ENCODE peak calls at places on chromosomes 3 and 15, in four cellular contexts. J is NCI-H2171, F is mesothelial cell of epicardium, A is sciatic nerve. V is an unnamed sample.

GRCh38 chr3:131658115-131658514 is 155.3 kb upstream of the MRPL3 start:
- DNase-seq in J (no peak), F (no peak), A (no peak), V (no peak)

GRCh38 chr3:78887608-78888011 is 880.2 kb downstream of the ROBO1 start:
- DNase-seq in J (no peak), F (no peak), A (no peak), V (no peak)

GRCh38 chr3:45199837-45200648 is 26.0 kb downstream of the TMEM158 start:
- DNase-seq in J (no peak), F (no peak), A (no peak), V (no peak)

GRCh38 chr15:96121521-96121920 is 209.0 kb upstream of the NR2F2 start:
- DNase-seq in J (no peak), F (no peak), A (no peak), V (no peak)

GRCh38 chr15:99592135-99592845 is 26.5 kb downstream of the MEF2A start:
- DNase-seq in J (no peak), F (no peak), A (no peak), V (no peak)

GRCh38 chr15:34986326-34987181 is 1.5 kb downstream of the ZNF770 start:
- DNase-seq in J (no peak), F (no peak), A (no peak), V (no peak)

GRCh38 chr15:34716111-34716510 is 38.7 kb downstream of the GJD2 start:
- DNase-seq in J (no peak), F (no peak), A (no peak), V (no peak)

GRCh38 chr3:170331143-170331542 is 26.4 kb upstream of the SKIL start:
- DNase-seq in J (no peak), F (no peak), A (no peak), V (no peak)

GRCh38 chr15:40844543-40844981 is 714 bp downstream of the SPINT1 start:
- DNase-seq in J (peak; percentile 29), F (peak; percentile 65), A (no peak), V (no peak)

GRCh38 chr15:52436971-52437370 is 91.7 kb downstream of the MYO5A start:
- DNase-seq in J (no peak), F (no peak), A (no peak), V (no peak)

GRCh38 chr15:38010390-38010789 is 76.0 kb downstream of the TMCO5A start:
- DNase-seq in J (no peak), F (no peak), A (no peak), V (no peak)

GRCh38 chr3:45968706-45969105 is 25.4 kb downstream of the CXCR6 start:
- DNase-seq in J (no peak), F (no peak), A (no peak), V (no peak)

GRCh38 chr15:59819047-59819446 is 129.9 kb upstream of the BNIP2 start:
- DNase-seq in J (no peak), F (no peak), A (no peak), V (no peak)

GRCh38 chr15:46854559-46854958 is 862.7 kb upstream of the SEMA6D start:
- DNase-seq in J (no peak), F (no peak), A (no peak), V (no peak)

GRCh38 chr3:152222327-152222726 is 46.4 kb upstream of the MBNL1 start:
- DNase-seq in J (no peak), F (no peak), A (no peak), V (no peak)

GRCh38 chr3:27431116-27431515 is 53.1 kb downstream of the SLC4A7 start:
- DNase-seq in J (no peak), F (no peak), A (no peak), V (no peak)

GRCh38 chr3:153903430-153903829 is 217.8 kb upstream of the ARHGEF26 start:
- DNase-seq in J (no peak), F (no peak), A (no peak), V (no peak)

GRCh38 chr3:132254076-132254755 is 63.0 kb upstream of the ACP3 start:
- DNase-seq in J (no peak), F (no peak), A (no peak), V (no peak)